ENCODE peak calls at places on chromosomes 7 and 10, in six cellular contexts. P is activated naive CD8-positive, alpha-beta T cell treated with anti-CD3 and anti-CD28 coated beads, Interleukin-2, amount 50 U/mL, for 24 hours; M is esophagus muscularis mucosa; J is HCEC 1CT; T is head of caudate nucleus; Q is NCI-H446 treated with DMSO at 0.1 percent for 48 hours. B is an unnamed sample.

GRCh38 chr7:158623241-158623640 is 35.6 kb upstream of the PTPRN2 start:
- DNase-seq in P (no peak), M (no peak), J (no peak), T (no peak), Q (no peak), B (no peak)

GRCh38 chr7:157046681-157047080 is 36.2 kb upstream of the MNX1 start:
- DNase-seq in P (no peak), M (peak), J (peak), T (no peak), Q (no peak), B (no peak)

GRCh38 chr10:19889279-19889678 is 73.0 kb downstream of the PLXDC2 start:
- DNase-seq in P (no peak), M (no peak), J (no peak), T (no peak), Q (no peak), B (no peak)

GRCh38 chr10:27743736-27744477 is 1.7 kb downstream of the MKX start:
- DNase-seq in P (peak), M (no peak), J (no peak), T (no peak), Q (no peak), B (no peak)

GRCh38 chr7:144436500-144436899 is 33.0 kb upstream of the NOBOX start:
- DNase-seq in P (no peak), M (no peak), J (no peak), T (no peak), Q (no peak), B (no peak)

GRCh38 chr10:130230611-130231010 is 94.4 kb downstream of the GLRX3 start:
- DNase-seq in P (no peak), M (no peak), J (no peak), T (no peak), Q (no peak), B (no peak)

GRCh38 chr7:83807770-83808169 is 158.8 kb upstream of the SEMA3E start:
- DNase-seq in P (no peak), M (no peak), J (no peak), T (no peak), Q (no peak), B (no peak)

GRCh38 chr10:125238682-125239081 is 78.3 kb upstream of the CTBP2 start:
- DNase-seq in P (no peak), M (no peak), J (no peak), T (no peak), Q (no peak), B (no peak)

GRCh38 chr7:145053781-145054180 is 217.9 kb upstream of the TPK1 start:
- DNase-seq in P (no peak), M (no peak), J (no peak), T (no peak), Q (no peak), B (no peak)

GRCh38 chr10:132627736-132628512 is 90.3 kb downstream of the INPP5A start:
- DNase-seq in P (no peak), M (no peak), J (peak), T (peak), Q (no peak), B (no peak)

GRCh38 chr7:30474893-30475292 is 3.7 kb downstream of the NOD1 start:
- DNase-seq in P (no peak), M (no peak), J (peak), T (no peak), Q (no peak), B (no peak)